ENCODE peak calls at places on chromosomes 2 and 18, in five cellular contexts. R is uterus, T is foreskin keratinocyte, P is adrenal gland, K is DND-41. B is an unnamed sample. For H3K27me3, the result is how much of the 10 kb centered on the place peaks cover.

GRCh38 chr2:55408098-55408882 is 11.4 kb downstream of the CCDC88A start:
- DNase-seq in R (no peak), K (no peak), P (no peak), T (no peak), B (no peak)

GRCh38 chr18:51011709-51012108 is 18.3 kb upstream of the SMAD4 start:
- DNase-seq in T (no peak), R (no peak), K (no peak), P (no peak), B (no peak)

GRCh38 chr18:33264566-33264965 is 176.0 kb downstream of the CCDC178 start:
- DNase-seq in R (no peak), K (no peak), T (peak), P (no peak), B (peak)

GRCh38 chr18:58180738-58181353 is 136.8 kb downstream of the NEDD4L start:
- DNase-seq in T (no peak), K (peak), R (no peak), P (peak), B (no peak)

GRCh38 chr18:26511339-26512071 is 36.8 kb downstream of the KCTD1 start:
- DNase-seq in R (no peak), T (no peak), P (no peak), K (no peak), B (no peak)

GRCh38 chr2:159091981-159092380 is 123.5 kb downstream of the TANC1 start:
- DNase-seq in P (no peak), R (no peak), T (no peak), K (no peak), B (no peak)

GRCh38 chr2:182115258-182115657 is 129.6 kb downstream of the PPP1R1C start:
- DNase-seq in R (no peak), P (no peak), K (no peak), T (peak), B (no peak)

GRCh38 chr18:39786477-39786876 is 2168.6 kb upstream of the PIK3C3 start:
- DNase-seq in P (no peak), T (peak), K (no peak), R (no peak), B (no peak)

GRCh38 chr2:67950018-67950417 is 112.8 kb downstream of the C1D start:
- DNase-seq in R (no peak), T (no peak), P (no peak), K (no peak), B (no peak)

GRCh38 chr2:31197166-31197565 is 20.1 kb downstream of the CAPN14 start:
- DNase-seq in R (no peak), T (peak), K (no peak), P (no peak), B (no peak)

GRCh38 chr2:62036761-62037250 is 131.3 kb downstream of the COMMD1 start:
- DNase-seq in K (no peak), R (no peak), P (no peak), T (no peak), B (no peak)

GRCh38 chr2:200447139-200447855 is 62.6 kb downstream of the KCTD18 start:
- DNase-seq in T (no peak), R (no peak), P (no peak), K (no peak), B (no peak)

GRCh38 chr2:200592414-200593075 is 6.7 kb downstream of the AOX1 start:
- DNase-seq in K (peak), T (no peak), P (no peak), R (no peak), B (no peak)

GRCh38 chr18:45291616-45292612 is 323.4 kb upstream of the SLC14A2 start:
- DNase-seq in K (no peak), T (peak), P (no peak), R (no peak), B (peak)

GRCh38 chr2:160970052-160970846 is 190.0 kb upstream of the TANK start:
- DNase-seq in P (peak), K (peak), R (peak), T (peak), B (peak)

GRCh38 chr2:209727077-209727476 is 44.6 kb upstream of the UNC80 start:
- DNase-seq in T (no peak), K (no peak), R (no peak), P (no peak), B (no peak)

GRCh38 chr2:118431997-118432396 is 343.7 kb downstream of the INSIG2 start:
- DNase-seq in T (peak), P (no peak), R (no peak), K (no peak), B (no peak)

GRCh38 chr2:118431188-118431562 is 342.9 kb downstream of the INSIG2 start:
- DNase-seq in P (no peak), T (peak), R (no peak), K (no peak), B (no peak)

GRCh38 chr2:118430510-118431187 is 342.4 kb downstream of the INSIG2 start:
- DNase-seq in R (no peak), P (no peak), T (peak), K (no peak), B (no peak)

GRCh38 chr2:118431586-118431985 is 343.3 kb downstream of the INSIG2 start:
- DNase-seq in R (no peak), P (no peak), T (peak), K (no peak), B (no peak)

GRCh38 chr2:118433566-118433965 is 345.3 kb downstream of the INSIG2 start:
- DNase-seq in R (no peak), K (no peak), P (no peak), T (peak), B (no peak)
- H3K27me3 ChIP-seq in R (under half), K (under half), P (under half), T (under half), B (under half)

GRCh38 chr18:61917870-61918269 is 25.1 kb upstream of the RNF152 start:
- DNase-seq in K (no peak), R (no peak), T (no peak), P (no peak), B (no peak)
- H3K27me3 ChIP-seq in K (under half), R (under half), T (under half), P (under half), B (under half)

GRCh38 chr2:107187870-107188269 is 301.9 kb upstream of the ST6GAL2 start:
- DNase-seq in K (no peak), T (no peak), R (no peak), P (no peak), B (no peak)
- H3K27me3 ChIP-seq in K (under half), T (under half), R (under half), P (under half), B (under half)

DNA sequence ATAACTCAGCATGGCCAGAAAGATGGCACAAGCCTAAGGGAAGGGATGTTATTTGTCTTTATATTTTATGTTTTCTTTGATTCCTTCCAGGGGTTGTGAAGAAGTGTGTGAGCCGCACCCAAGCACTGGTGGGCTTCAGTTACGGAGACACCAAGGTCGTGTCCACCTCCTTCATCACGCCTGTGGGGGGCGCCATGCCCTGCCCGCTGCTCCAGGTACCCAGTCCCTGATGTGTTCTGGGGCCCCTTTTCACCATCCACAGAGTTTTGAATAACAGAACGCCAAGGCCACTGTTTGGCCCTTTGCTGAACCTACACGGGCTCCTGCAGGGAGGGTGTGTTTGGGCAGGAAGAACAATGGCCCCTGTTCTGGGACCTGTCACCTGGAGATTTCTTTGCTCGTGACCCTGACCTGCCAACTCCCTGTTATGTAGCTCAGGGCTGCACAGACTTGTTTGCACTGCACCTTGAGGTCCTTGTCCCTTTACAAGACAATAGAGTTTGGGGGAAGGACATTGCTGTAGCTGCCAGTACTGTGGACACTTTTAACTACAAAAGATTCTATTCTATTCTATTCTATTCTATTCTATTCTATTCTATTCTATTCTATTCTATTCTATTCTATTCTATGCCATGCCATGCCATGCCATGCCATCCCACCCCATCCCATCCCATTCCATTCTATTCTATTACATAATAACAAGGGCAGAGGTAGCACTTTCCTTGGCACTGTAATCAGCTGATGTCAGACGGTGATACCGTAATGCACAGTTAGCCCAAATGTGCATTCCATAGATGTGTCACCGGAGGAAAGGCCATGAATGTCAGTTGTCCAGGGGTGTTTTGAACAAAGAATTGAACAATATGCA is 48.2 kb upstream of the CNGA3 start:
- DNase-seq in R (no peak), K (no peak), T (no peak), P (no peak), B (no peak)
- H3K27me3 ChIP-seq in R (under half), K (under half), T (under half), P (under half), B (under half)

DNA sequence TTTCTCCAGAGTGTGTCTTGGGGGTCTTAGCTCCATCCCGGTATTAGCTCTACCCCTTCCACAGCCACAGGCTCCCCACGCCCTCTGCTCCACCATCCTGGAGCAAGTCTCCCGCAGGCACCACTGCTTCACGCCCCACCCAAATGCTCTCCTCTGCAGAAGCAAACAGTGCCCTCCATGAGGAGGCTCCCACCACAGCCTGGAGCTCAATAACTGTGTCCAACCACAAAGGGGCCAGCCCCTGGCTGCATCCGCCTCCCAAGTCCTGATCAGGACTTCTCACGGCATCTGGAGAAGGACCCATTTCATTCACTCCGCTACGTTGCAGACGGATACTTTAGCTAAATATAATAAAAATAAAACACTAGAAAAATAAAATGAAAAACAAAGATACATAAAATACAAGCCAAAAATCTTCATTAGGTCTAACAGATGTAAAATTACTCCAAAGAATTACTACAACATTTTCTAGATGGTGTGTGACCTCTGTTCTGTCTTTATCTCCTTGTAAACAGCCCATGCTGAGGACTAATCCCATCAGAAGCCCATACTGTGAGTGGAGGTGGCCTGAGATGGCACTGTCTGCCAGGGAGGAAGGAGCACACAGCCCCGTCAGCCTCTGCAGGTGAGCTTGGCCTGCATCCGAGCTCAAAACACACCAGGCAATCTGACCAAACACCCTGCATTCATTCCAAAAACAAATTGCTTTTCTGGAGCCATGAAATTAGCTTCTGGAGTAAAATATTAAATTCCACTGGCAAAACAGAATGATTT is 210.8 kb upstream of the RAB6C start:
- DNase-seq in R (no peak), K (no peak), T (no peak), P (no peak), B (no peak)
- H3K27me3 ChIP-seq in R (under half), K (under half), T (under half), P (under half), B (under half)